ENCODE peak calls at places on chromosomes 3 and 15, in five cellular contexts. One of them, this sample, is unnamed.

GRCh38 chr15:63892794-63893441 is 59.2 kb upstream of the HERC1 start:
- DNase-seq in GM13977: no peak
- DNase-seq in brain microvascular endothelial cell: no peak
- DNase-seq in right lobe of liver: no peak
- DNase-seq in progenitor cell of endocrine pancreas: no peak
- DNase-seq in this sample: no peak

GRCh38 chr15:52076889-52077781 is 35.4 kb downstream of the BCL2L10 start:
- DNase-seq in right lobe of liver: no peak
- DNase-seq in progenitor cell of endocrine pancreas: no peak
- DNase-seq in GM13977: no peak
- DNase-seq in brain microvascular endothelial cell: peak; percentile 92
- DNase-seq in this sample: no peak

GRCh38 chr3:17745301-17745700 is 2.9 kb upstream of the TBC1D5 start:
- DNase-seq in GM13977: no peak
- DNase-seq in brain microvascular endothelial cell: no peak
- DNase-seq in right lobe of liver: no peak
- DNase-seq in progenitor cell of endocrine pancreas: no peak
- DNase-seq in this sample: no peak

GRCh38 chr15:24857777-24858176 is 97.0 kb upstream of the SNRPN start:
- DNase-seq in brain microvascular endothelial cell: no peak
- DNase-seq in progenitor cell of endocrine pancreas: no peak
- DNase-seq in right lobe of liver: no peak
- DNase-seq in GM13977: no peak
- DNase-seq in this sample: no peak

GRCh38 chr15:60448668-60449360 is 30.1 kb downstream of the ICE2 start:
- DNase-seq in progenitor cell of endocrine pancreas: no peak
- DNase-seq in right lobe of liver: no peak
- DNase-seq in brain microvascular endothelial cell: no peak
- DNase-seq in GM13977: no peak
- DNase-seq in this sample: no peak

GRCh38 chr3:113266738-113267137 is 55.4 kb downstream of the BOC start:
- DNase-seq in brain microvascular endothelial cell: no peak
- DNase-seq in right lobe of liver: no peak
- DNase-seq in GM13977: no peak
- DNase-seq in progenitor cell of endocrine pancreas: no peak
- DNase-seq in this sample: no peak

GRCh38 chr15:74129411-74130088 is 836 bp upstream of the ISLR2 start:
- DNase-seq in GM13977: peak; percentile 36
- DNase-seq in progenitor cell of endocrine pancreas: no peak
- DNase-seq in brain microvascular endothelial cell: no peak
- DNase-seq in right lobe of liver: no peak
- DNase-seq in this sample: no peak

GRCh38 chr3:42557849-42558248 is 23.9 kb downstream of the SEC22C start:
- DNase-seq in right lobe of liver: no peak
- DNase-seq in brain microvascular endothelial cell: no peak
- DNase-seq in progenitor cell of endocrine pancreas: no peak
- DNase-seq in GM13977: no peak
- DNase-seq in this sample: no peak

GRCh38 chr15:72163719-72164118 is 33.9 kb downstream of the GRAMD2A start:
- DNase-seq in brain microvascular endothelial cell: no peak
- DNase-seq in GM13977: no peak
- DNase-seq in progenitor cell of endocrine pancreas: no peak
- DNase-seq in right lobe of liver: no peak
- DNase-seq in this sample: no peak

GRCh38 chr3:136817448-136817847 is 1.5 kb upstream of the SLC35G2 start:
- DNase-seq in right lobe of liver: no peak
- DNase-seq in brain microvascular endothelial cell: no peak
- DNase-seq in progenitor cell of endocrine pancreas: no peak
- DNase-seq in GM13977: no peak
- DNase-seq in this sample: no peak

GRCh38 chr3:154111365-154111764 is 9.8 kb upstream of the ARHGEF26 start:
- DNase-seq in GM13977: no peak
- DNase-seq in right lobe of liver: no peak
- DNase-seq in brain microvascular endothelial cell: no peak
- DNase-seq in progenitor cell of endocrine pancreas: no peak
- DNase-seq in this sample: no peak

GRCh38 chr3:127226451-127226850 is 33.5 kb downstream of the PRR23E start:
- DNase-seq in brain microvascular endothelial cell: no peak
- DNase-seq in right lobe of liver: no peak
- DNase-seq in progenitor cell of endocrine pancreas: no peak
- DNase-seq in GM13977: no peak
- DNase-seq in this sample: no peak

GRCh38 chr3:195442573-195443390 is at the start of gene ACAP2:
- DNase-seq in progenitor cell of endocrine pancreas: peak; percentile 100
- DNase-seq in brain microvascular endothelial cell: peak; percentile 99
- DNase-seq in GM13977: peak; percentile 100
- DNase-seq in right lobe of liver: peak; percentile 100
- DNase-seq in this sample: peak; percentile 100

GRCh38 chr3:124634210-124635168 is 95.8 kb upstream of the UMPS start:
- DNase-seq in GM13977: no peak
- DNase-seq in progenitor cell of endocrine pancreas: no peak
- DNase-seq in right lobe of liver: no peak
- DNase-seq in brain microvascular endothelial cell: no peak
- DNase-seq in this sample: no peak

GRCh38 chr15:70387086-70387485 is 289.4 kb upstream of the TLE3 start:
- DNase-seq in progenitor cell of endocrine pancreas: no peak
- DNase-seq in GM13977: no peak
- DNase-seq in brain microvascular endothelial cell: no peak
- DNase-seq in right lobe of liver: no peak
- DNase-seq in this sample: no peak

GRCh38 chr3:8456118-8456811 is 45.4 kb upstream of the LMCD1 start:
- DNase-seq in GM13977: no peak
- DNase-seq in brain microvascular endothelial cell: peak; percentile 52
- DNase-seq in right lobe of liver: no peak
- DNase-seq in progenitor cell of endocrine pancreas: no peak
- DNase-seq in this sample: no peak

GRCh38 chr3:182392182-182392917 is 401.0 kb upstream of the ATP11B start:
- DNase-seq in right lobe of liver: no peak
- DNase-seq in brain microvascular endothelial cell: no peak
- DNase-seq in GM13977: no peak
- DNase-seq in progenitor cell of endocrine pancreas: no peak
- DNase-seq in this sample: no peak

GRCh38 chr3:126537116-126537729 is 13.3 kb downstream of the CHST13 start:
- DNase-seq in progenitor cell of endocrine pancreas: no peak
- DNase-seq in GM13977: no peak
- DNase-seq in brain microvascular endothelial cell: no peak
- DNase-seq in right lobe of liver: peak; percentile 45
- DNase-seq in this sample: no peak

DNA sequence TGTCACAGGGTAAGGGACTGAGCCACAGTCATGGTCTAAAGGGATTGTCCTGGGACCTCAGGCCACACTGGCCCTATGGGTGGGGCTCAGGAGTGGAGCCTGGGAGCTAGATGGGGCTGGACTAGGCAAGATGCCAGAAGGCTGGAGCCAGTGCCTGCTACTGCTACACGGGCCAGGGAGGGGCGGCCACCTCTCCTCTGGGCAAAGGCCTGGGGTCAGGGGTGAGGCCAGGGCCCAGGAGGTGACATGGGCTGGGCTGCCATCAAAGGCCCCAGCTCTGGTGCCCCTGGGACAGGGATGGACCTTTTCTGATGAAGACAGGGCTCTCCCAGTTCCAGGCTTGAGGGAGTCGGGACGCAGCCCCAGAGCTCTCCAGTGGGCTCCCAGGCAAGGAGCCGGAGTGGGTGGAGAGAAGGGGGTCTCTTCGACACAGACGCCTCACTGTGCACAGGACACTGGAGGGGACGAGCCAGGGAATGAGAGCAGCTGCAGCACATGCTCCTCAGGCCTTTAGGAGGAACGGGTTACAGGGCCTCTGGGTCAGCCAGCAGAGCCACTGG is 62.1 kb upstream of the IQSEC1 start:
- DNase-seq in progenitor cell of endocrine pancreas: no peak
- DNase-seq in brain microvascular endothelial cell: no peak
- DNase-seq in GM13977: no peak
- DNase-seq in right lobe of liver: peak; percentile 57
- DNase-seq in this sample: peak; percentile 36
- TF ChIP-seq CTCF in progenitor cell of endocrine pancreas: no peak
- TF ChIP-seq CTCF in brain microvascular endothelial cell: no peak
- TF ChIP-seq CTCF in GM13977: no peak
- TF ChIP-seq CTCF in right lobe of liver: no peak
- TF ChIP-seq CTCF in this sample: no peak

GRCh38 chr3:99842826-99843589 is 25.3 kb downstream of the CMSS1 start:
- DNase-seq in brain microvascular endothelial cell: no peak
- DNase-seq in right lobe of liver: no peak
- DNase-seq in progenitor cell of endocrine pancreas: no peak
- DNase-seq in GM13977: no peak
- DNase-seq in this sample: no peak
- TF ChIP-seq CTCF in brain microvascular endothelial cell: peak; percentile 50
- TF ChIP-seq CTCF in right lobe of liver: peak; percentile 78
- TF ChIP-seq CTCF in progenitor cell of endocrine pancreas: peak; percentile 78
- TF ChIP-seq CTCF in GM13977: peak; percentile 64
- TF ChIP-seq CTCF in this sample: peak; percentile 65

DNA sequence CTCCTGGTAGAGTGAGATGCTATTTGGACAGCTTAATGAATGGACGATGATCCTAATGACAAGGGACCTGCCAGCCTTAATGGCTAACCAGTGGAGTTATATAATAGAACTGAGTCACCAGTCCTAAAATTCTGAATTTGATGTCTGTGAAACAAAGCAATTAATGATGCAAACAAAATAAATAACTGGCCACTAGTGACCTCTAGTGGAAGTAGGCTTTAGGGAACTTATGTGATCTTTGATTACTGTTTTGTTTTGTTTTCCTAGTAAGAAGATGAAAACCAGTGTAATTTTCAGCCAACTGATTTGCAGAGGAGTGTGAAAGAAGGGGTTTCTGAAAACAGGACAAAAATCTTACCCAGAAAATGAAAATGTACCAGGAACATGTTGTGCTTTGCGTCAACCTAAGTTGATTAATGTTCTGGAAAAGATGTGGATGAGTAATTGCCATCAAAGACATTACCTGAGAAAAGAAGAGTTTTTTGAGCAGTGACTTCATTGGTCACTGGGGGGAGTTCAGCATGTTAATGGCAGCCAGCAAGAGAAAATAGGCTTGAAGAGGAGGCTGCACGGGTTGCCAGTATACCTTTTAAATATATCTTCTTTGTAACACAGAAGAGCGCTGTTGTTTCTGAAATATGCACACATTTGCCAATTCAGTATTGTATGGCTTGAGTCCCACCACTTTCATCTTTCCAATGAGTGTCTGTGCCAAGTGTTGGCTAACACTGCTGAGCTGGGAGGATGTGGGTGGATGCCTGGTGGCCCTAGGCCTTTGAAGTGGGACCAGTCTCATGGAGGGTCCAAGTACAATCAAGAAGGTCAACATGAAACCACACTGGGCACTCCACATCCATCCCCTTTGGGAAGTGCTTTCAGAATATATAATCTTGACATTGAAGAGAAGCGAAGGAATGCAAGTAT is 9.3 kb downstream of the VEPH1 start:
- DNase-seq in progenitor cell of endocrine pancreas: no peak
- DNase-seq in right lobe of liver: no peak
- DNase-seq in brain microvascular endothelial cell: peak; percentile 24
- DNase-seq in GM13977: peak; percentile 3
- DNase-seq in this sample: no peak
- TF ChIP-seq CTCF in progenitor cell of endocrine pancreas: peak; percentile 72
- TF ChIP-seq CTCF in right lobe of liver: peak; percentile 41
- TF ChIP-seq CTCF in brain microvascular endothelial cell: peak; percentile 49
- TF ChIP-seq CTCF in GM13977: peak; percentile 48
- TF ChIP-seq CTCF in this sample: peak; percentile 45

GRCh38 chr3:186514296-186515002 is 29.7 kb downstream of the CRYGS start:
- DNase-seq in right lobe of liver: no peak
- DNase-seq in brain microvascular endothelial cell: no peak
- DNase-seq in GM13977: no peak
- DNase-seq in progenitor cell of endocrine pancreas: no peak
- DNase-seq in this sample: no peak
- TF ChIP-seq CTCF in right lobe of liver: peak; percentile 17
- TF ChIP-seq CTCF in brain microvascular endothelial cell: peak; percentile 62
- TF ChIP-seq CTCF in GM13977: peak; percentile 42
- TF ChIP-seq CTCF in progenitor cell of endocrine pancreas: peak; percentile 54
- TF ChIP-seq CTCF in this sample: peak; percentile 42

DNA sequence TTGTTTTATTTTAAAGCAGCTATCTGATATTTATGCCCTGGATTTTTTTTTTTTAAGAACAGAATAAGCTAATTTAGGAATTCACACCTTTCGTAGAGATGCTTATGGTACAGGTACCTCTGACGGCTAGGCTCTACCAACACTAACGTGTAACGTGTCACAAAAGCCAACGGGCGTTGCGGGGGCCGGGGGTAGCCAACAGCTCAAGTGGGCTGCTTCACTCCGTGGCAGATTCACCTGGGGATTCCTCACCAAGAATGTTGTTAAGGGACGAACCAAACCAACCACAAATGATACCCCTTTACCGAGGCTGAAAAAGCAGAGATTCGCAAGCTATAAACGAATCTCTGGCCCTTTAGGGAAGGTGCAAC is 1.0 kb downstream of the TMCC1 start:
- DNase-seq in GM13977: no peak
- DNase-seq in right lobe of liver: no peak
- DNase-seq in progenitor cell of endocrine pancreas: no peak
- DNase-seq in brain microvascular endothelial cell: no peak
- DNase-seq in this sample: no peak
- TF ChIP-seq CTCF in GM13977: no peak
- TF ChIP-seq CTCF in right lobe of liver: no peak
- TF ChIP-seq CTCF in progenitor cell of endocrine pancreas: no peak
- TF ChIP-seq CTCF in brain microvascular endothelial cell: no peak
- TF ChIP-seq CTCF in this sample: no peak

DNA sequence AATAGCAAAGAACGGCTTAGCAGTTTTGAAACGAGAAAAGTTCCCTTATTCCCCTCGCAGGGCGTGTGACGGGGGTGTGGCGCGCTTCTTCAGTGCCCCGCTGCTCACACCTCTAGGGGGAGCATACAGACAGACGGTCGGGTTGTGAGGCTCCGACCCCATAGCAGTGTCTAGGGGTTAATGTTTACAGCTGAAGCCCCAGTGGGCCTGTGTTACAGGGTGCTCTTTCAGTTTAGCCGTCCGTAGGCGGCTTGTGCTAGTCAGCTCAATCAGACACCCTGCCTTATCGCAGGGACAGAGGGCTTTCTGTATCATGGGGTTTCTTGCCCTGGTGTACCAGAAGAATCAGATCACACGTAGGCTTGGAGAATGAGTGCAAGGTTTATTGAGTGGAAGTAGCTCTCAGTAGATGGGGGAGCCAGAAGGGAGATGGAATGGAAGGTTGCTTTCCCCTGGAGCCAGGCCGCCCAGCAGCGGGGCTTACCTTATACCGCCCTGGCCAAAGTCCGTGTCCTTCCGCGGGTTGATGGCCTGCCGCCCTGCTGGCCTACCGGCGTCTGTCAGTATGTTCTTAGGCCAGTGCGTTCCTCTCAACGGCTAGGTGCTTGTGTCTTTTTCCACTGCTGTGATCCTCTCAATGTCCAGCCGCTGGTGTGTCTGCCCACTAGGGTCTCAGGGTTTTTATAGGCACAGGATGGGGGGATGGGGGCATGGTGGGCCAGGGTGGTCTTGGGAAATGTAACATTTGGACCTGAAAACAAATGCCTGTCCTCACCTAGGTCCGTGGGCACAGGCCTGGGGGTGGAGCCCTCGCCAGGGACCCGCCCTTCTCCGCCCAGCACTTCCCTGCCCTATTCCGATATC is 32.2 kb upstream of the ACP3 start:
- DNase-seq in GM13977: no peak
- DNase-seq in right lobe of liver: no peak
- DNase-seq in progenitor cell of endocrine pancreas: peak; percentile 14
- DNase-seq in brain microvascular endothelial cell: no peak
- DNase-seq in this sample: no peak
- TF ChIP-seq CTCF in GM13977: no peak
- TF ChIP-seq CTCF in right lobe of liver: no peak
- TF ChIP-seq CTCF in progenitor cell of endocrine pancreas: peak; percentile 40
- TF ChIP-seq CTCF in brain microvascular endothelial cell: no peak
- TF ChIP-seq CTCF in this sample: no peak

This sample was measured in suprapubic skin.